ENCODE peak calls at places on chromosomes 13 and 19, in ten cellular contexts. X is Jurkat, Clone E6-1; S is astrocyte of the cerebellum; M is cardiac muscle cell; Y is fibroblast of pulmonary artery; J is EL; R is PC-3; T is stimulated activated naive B cell treated with anti-CD40 and anti-IgM and Interleukin-4, amounts not matched to agents 10 μg/mL and 1 μg/mL and 100 μg/mL, for 72 hours; I is germinal center; A is psoas muscle. D is an unnamed sample.

GRCh38 chr13:105184221-105184620 is 1351.2 kb downstream of the EFNB2 start:
- DNase-seq in X (no peak), S (no peak), M (no peak), Y (no peak), J (no peak), R (no peak), T (no peak), I (no peak), A (no peak), D (no peak)

GRCh38 chr13:99600318-99600717 is 99.0 kb downstream of the TM9SF2 start:
- DNase-seq in X (no peak), S (no peak), M (no peak), Y (no peak), J (no peak), R (no peak), T (no peak), I (no peak), A (no peak), D (no peak)

GRCh38 chr13:46866150-46866549 is 30.7 kb downstream of the HTR2A start:
- DNase-seq in X (peak), S (no peak), M (peak), Y (peak), J (peak), R (peak), T (no peak), I (no peak), A (no peak), D (no peak)

GRCh38 chr13:20526664-20527063 is 1.0 kb upstream of the CRYL1 start:
- DNase-seq in X (no peak), S (no peak), M (peak), Y (peak), J (peak), R (no peak), T (no peak), I (no peak), A (no peak), D (no peak)

GRCh38 chr13:99382428-99383133 is 75.4 kb upstream of the GPR183 start:
- DNase-seq in X (peak), S (no peak), M (no peak), Y (no peak), J (no peak), R (no peak), T (no peak), I (no peak), A (no peak), D (no peak)

GRCh38 chr13:27148900-27149299 is 22.7 kb downstream of the USP12 start:
- DNase-seq in X (no peak), S (no peak), M (no peak), Y (no peak), J (no peak), R (no peak), T (no peak), I (no peak), A (no peak), D (no peak)

GRCh38 chr19:8576273-8576993 is 809 bp downstream of the MYO1F start:
- DNase-seq in X (no peak), S (no peak), M (no peak), Y (no peak), J (no peak), R (peak), T (no peak), I (no peak), A (no peak), D (no peak)

GRCh38 chr13:65339236-65339635 is 1890.9 kb downstream of the PCDH9 start:
- DNase-seq in X (no peak), S (no peak), M (no peak), Y (no peak), J (peak), R (no peak), T (no peak), I (no peak), A (no peak), D (no peak)

GRCh38 chr19:41085748-41086415 is 2.4 kb upstream of the CYP2A13 start:
- DNase-seq in X (no peak), S (no peak), M (no peak), Y (no peak), J (no peak), R (no peak), T (no peak), I (no peak), A (no peak), D (no peak)

GRCh38 chr13:96824110-96824509 is 170.2 kb downstream of the OXGR1 start:
- DNase-seq in X (no peak), S (no peak), M (no peak), Y (peak), J (no peak), R (no peak), T (no peak), I (no peak), A (no peak), D (no peak)

GRCh38 chr19:42396248-42396541 is 6.1 kb upstream of the CNFN start:
- DNase-seq in X (no peak), S (no peak), M (peak), Y (no peak), J (no peak), R (no peak), T (no peak), I (peak), A (no peak), D (no peak)

GRCh38 chr13:28489975-28490550 is 4.9 kb downstream of the FLT1 start:
- DNase-seq in X (no peak), S (no peak), M (no peak), Y (no peak), J (peak), R (no peak), T (no peak), I (no peak), A (no peak), D (no peak)

GRCh38 chr13:95296326-95296939 is 4.8 kb downstream of the ABCC4 start:
- DNase-seq in X (no peak), S (no peak), M (peak), Y (peak), J (no peak), R (peak), T (no peak), I (no peak), A (peak), D (peak)

GRCh38 chr13:83350569-83350968 is 531.7 kb downstream of the SLITRK1 start:
- DNase-seq in X (no peak), S (no peak), M (peak), Y (peak), J (peak), R (peak), T (no peak), I (no peak), A (no peak), D (no peak)

GRCh38 chr19:27618006-27618405 is 1594.9 kb downstream of the UQCRFS1 start:
- DNase-seq in X (no peak), S (no peak), M (no peak), Y (no peak), J (no peak), R (no peak), T (no peak), I (no peak), A (no peak), D (no peak)

GRCh38 chr13:41085961-41086360 is 24.7 kb downstream of the WBP4 start:
- DNase-seq in X (peak), S (no peak), M (peak), Y (no peak), J (no peak), R (no peak), T (no peak), I (no peak), A (no peak), D (no peak)

GRCh38 chr19:30873003-30873402 is 476.2 kb downstream of the TSHZ3 start:
- DNase-seq in X (no peak), S (no peak), M (no peak), Y (no peak), J (no peak), R (no peak), T (no peak), I (no peak), A (no peak), D (no peak)

GRCh38 chr13:101751488-101751887 is 299.0 kb downstream of the ITGBL1 start:
- DNase-seq in X (no peak), S (peak), M (peak), Y (peak), J (peak), R (peak), T (no peak), I (no peak), A (no peak), D (no peak)

GRCh38 chr19:1967087-1967608 is 26.2 kb downstream of the CSNK1G2 start:
- DNase-seq in X (peak), S (no peak), M (no peak), Y (no peak), J (no peak), R (no peak), T (no peak), I (no peak), A (peak), D (no peak)

GRCh38 chr13:112229992-112230872 is 145.9 kb upstream of the SPACA7 start:
- DNase-seq in X (no peak), S (no peak), M (no peak), Y (no peak), J (no peak), R (no peak), T (no peak), I (no peak), A (no peak), D (no peak)

GRCh38 chr19:11482384-11483050 is 1.7 kb upstream of the ELAVL3 start:
- DNase-seq in X (peak), S (no peak), M (peak), Y (peak), J (peak), R (peak), T (peak), I (peak), A (peak), D (peak)

GRCh38 chr13:114021464-114022308 is 47.8 kb upstream of the C13orf46 start:
- DNase-seq in X (no peak), S (no peak), M (no peak), Y (no peak), J (no peak), R (no peak), T (no peak), I (no peak), A (no peak), D (no peak)

GRCh38 chr13:112079696-112080095 is 12.7 kb downstream of the SOX1 start:
- DNase-seq in X (no peak), S (no peak), M (peak), Y (peak), J (no peak), R (no peak), T (no peak), I (no peak), A (no peak), D (no peak)

GRCh38 chr19:4327252-4327876 is 11.3 kb downstream of the STAP2 start:
- DNase-seq in X (no peak), S (no peak), M (peak), Y (peak), J (peak), R (no peak), T (peak), I (peak), A (peak), D (peak)

GRCh38 chr19:45347570-45348366 is 7.2 kb downstream of the KLC3 start:
- DNase-seq in X (no peak), S (no peak), M (no peak), Y (no peak), J (no peak), R (no peak), T (no peak), I (no peak), A (no peak), D (no peak)

GRCh38 chr19:49672131-49672919 is 4.7 kb upstream of the PRMT1 start:
- DNase-seq in X (no peak), S (peak), M (peak), Y (peak), J (peak), R (peak), T (peak), I (peak), A (peak), D (peak)

GRCh38 chr13:109787135-109787954 is 962 bp upstream of the IRS2 start:
- DNase-seq in X (no peak), S (no peak), M (peak), Y (peak), J (peak), R (peak), T (no peak), I (peak), A (peak), D (peak)

GRCh38 chr13:98103942-98104880 is 38.7 kb upstream of the FARP1 start:
- DNase-seq in X (no peak), S (no peak), M (no peak), Y (peak), J (peak), R (peak), T (no peak), I (no peak), A (no peak), D (no peak)

GRCh38 chr13:101739382-101740178 is 287.1 kb downstream of the ITGBL1 start:
- DNase-seq in X (no peak), S (no peak), M (no peak), Y (no peak), J (no peak), R (no peak), T (no peak), I (no peak), A (no peak), D (no peak)

GRCh38 chr13:43326100-43326499 is 302.7 kb downstream of the DNAJC15 start:
- DNase-seq in X (no peak), S (no peak), M (no peak), Y (no peak), J (no peak), R (no peak), T (no peak), I (no peak), A (no peak), D (no peak)

GRCh38 chr13:102191951-102192461 is 209.8 kb downstream of the FGF14 start:
- DNase-seq in X (no peak), S (peak), M (peak), Y (peak), J (peak), R (peak), T (no peak), I (no peak), A (no peak), D (no peak)

GRCh38 chr13:23865898-23866297 is 23.3 kb downstream of the MIPEP start:
- DNase-seq in X (no peak), S (no peak), M (no peak), Y (no peak), J (no peak), R (no peak), T (no peak), I (no peak), A (no peak), D (no peak)

GRCh38 chr13:45448965-45449559 is 15.7 kb upstream of the COG3 start:
- DNase-seq in X (no peak), S (no peak), M (no peak), Y (no peak), J (no peak), R (no peak), T (no peak), I (no peak), A (no peak), D (no peak)

GRCh38 chr13:110841846-110842245 is 73.0 kb downstream of the ANKRD10 start:
- DNase-seq in X (no peak), S (no peak), M (no peak), Y (no peak), J (peak), R (peak), T (no peak), I (no peak), A (no peak), D (no peak)

GRCh38 chr19:3852614-3853254 is 16.1 kb downstream of the ZFR2 start:
- DNase-seq in X (no peak), S (peak), M (peak), Y (peak), J (peak), R (peak), T (peak), I (no peak), A (no peak), D (no peak)

GRCh38 chr19:1168877-1169791 is 4.9 kb downstream of the SBNO2 start:
- DNase-seq in X (no peak), S (no peak), M (peak), Y (peak), J (peak), R (peak), T (no peak), I (no peak), A (peak), D (no peak)